ENCODE peak calls at places on chromosomes 1 and 21, in nine cellular contexts. J, A, R, T, S, C, D, B and Y are unnamed samples.

GRCh38 chr21:28018741-28019669 is 973.7 kb downstream of the LTN1 start:
- DNase-seq in D (no peak), R (peak), A (no peak), S (no peak), J (no peak), C (no peak), T (no peak), B (no peak), Y (peak)

GRCh38 chr1:108050134-108050533 is 85.2 kb upstream of the VAV3 start:
- DNase-seq in A (no peak), D (peak), C (no peak), R (peak), S (no peak), B (no peak), J (no peak), T (no peak), Y (no peak)

GRCh38 chr1:186735463-186735862 is 55.2 kb upstream of the PTGS2 start:
- DNase-seq in R (no peak), J (no peak), C (no peak), A (no peak), T (no peak), D (no peak), B (no peak), S (no peak), Y (no peak)

GRCh38 chr1:41341756-41342562 is 19.3 kb upstream of the FOXO6 start:
- DNase-seq in B (no peak), T (no peak), S (no peak), D (no peak), A (no peak), C (no peak), J (no peak), R (peak), Y (no peak)

GRCh38 chr1:43537423-43538142 is 6.9 kb downstream of the PTPRF start:
- DNase-seq in R (no peak), S (peak), B (no peak), A (peak), J (no peak), D (no peak), C (no peak), T (no peak), Y (no peak)

GRCh38 chr1:115068780-115069179 is 20.5 kb downstream of the TSPAN2 start:
- DNase-seq in D (no peak), S (peak), T (no peak), R (no peak), A (no peak), J (no peak), B (no peak), C (no peak), Y (no peak)

GRCh38 chr1:83901547-83902155 is 97.3 kb downstream of the TTLL7 start:
- DNase-seq in A (no peak), T (peak), D (no peak), R (no peak), J (no peak), C (no peak), B (no peak), S (no peak), Y (peak)

GRCh38 chr1:226981386-226981817 is 41.3 kb downstream of the COQ8A start:
- DNase-seq in B (no peak), S (no peak), R (no peak), T (no peak), A (no peak), C (no peak), J (no peak), D (peak), Y (no peak)

GRCh38 chr1:214438059-214438458 is 113.3 kb downstream of the PTPN14 start:
- DNase-seq in T (no peak), C (peak), D (no peak), B (no peak), J (no peak), R (no peak), S (no peak), A (no peak), Y (no peak)

GRCh38 chr1:98323906-98324358 is 337.6 kb upstream of the SNX7 start:
- DNase-seq in R (peak), A (no peak), J (no peak), D (no peak), C (peak), B (no peak), T (peak), S (no peak), Y (peak)

GRCh38 chr1:154479764-154480421 is 22.1 kb upstream of the TDRD10 start:
- DNase-seq in C (peak), J (peak), S (peak), T (peak), R (peak), A (no peak), D (peak), B (peak), Y (peak)

GRCh38 chr1:185534806-185535205 is 199.4 kb upstream of the HMCN1 start:
- DNase-seq in B (no peak), C (no peak), S (no peak), A (no peak), R (peak), D (no peak), J (no peak), T (no peak), Y (no peak)

GRCh38 chr1:223714849-223715709 is 2.7 kb downstream of the CAPN2 start:
- DNase-seq in D (no peak), S (no peak), B (no peak), R (peak), T (peak), A (no peak), C (peak), J (no peak), Y (peak)

GRCh38 chr1:228809621-228810313 is 74.5 kb downstream of the RHOU start:
- DNase-seq in C (no peak), T (no peak), R (no peak), J (no peak), S (no peak), B (no peak), A (no peak), D (no peak), Y (no peak)

GRCh38 chr21:17795084-17796036 is 23.8 kb downstream of the C21orf91 start:
- DNase-seq in T (no peak), J (no peak), B (no peak), D (no peak), S (no peak), C (no peak), A (no peak), R (no peak), Y (no peak)

GRCh38 chr1:17531682-17532487 is 7.6 kb upstream of the ARHGEF10L start:
- DNase-seq in R (no peak), S (peak), B (no peak), A (peak), T (peak), C (no peak), J (peak), D (peak), Y (no peak)

GRCh38 chr1:36913523-36914060 is 120.7 kb downstream of the GRIK3 start:
- DNase-seq in S (no peak), C (no peak), R (no peak), B (no peak), J (no peak), T (no peak), A (no peak), D (peak), Y (no peak)

GRCh38 chr1:206909167-206909882 is 12.1 kb downstream of the IL24 start:
- DNase-seq in T (no peak), B (no peak), C (peak), R (no peak), S (peak), J (peak), D (peak), A (peak), Y (no peak)

GRCh38 chr1:168504064-168504837 is 39.5 kb downstream of the XCL2 start:
- DNase-seq in R (peak), D (peak), B (no peak), A (peak), T (peak), J (no peak), C (no peak), S (no peak), Y (peak)

GRCh38 chr1:228010921-228011320 is 4.1 kb downstream of the WNT3A start:
- DNase-seq in J (peak), B (no peak), S (peak), C (no peak), T (no peak), A (no peak), R (no peak), D (peak), Y (no peak)

GRCh38 chr1:46043491-46044017 is 88.9 kb downstream of the PIK3R3 start:
- DNase-seq in T (no peak), C (no peak), A (no peak), J (no peak), R (peak), D (peak), S (no peak), B (no peak), Y (no peak)

GRCh38 chr1:46039571-46040052 is 92.8 kb downstream of the PIK3R3 start:
- DNase-seq in J (peak), B (no peak), T (peak), S (no peak), R (peak), C (no peak), D (peak), A (no peak), Y (peak)

GRCh38 chr1:46041974-46042373 is 90.5 kb downstream of the PIK3R3 start:
- DNase-seq in T (no peak), R (no peak), C (no peak), B (no peak), J (no peak), S (no peak), D (no peak), A (no peak), Y (no peak)

GRCh38 chr1:46044116-46044515 is 88.3 kb downstream of the PIK3R3 start:
- DNase-seq in R (no peak), C (no peak), A (no peak), B (no peak), S (no peak), T (no peak), D (peak), J (no peak), Y (no peak)

GRCh38 chr1:46041551-46041950 is 90.9 kb downstream of the PIK3R3 start:
- DNase-seq in D (no peak), A (no peak), S (no peak), R (no peak), C (no peak), T (no peak), J (no peak), B (no peak), Y (no peak)
- TF ChIP-seq CTCF in D (no peak), A (no peak), S (no peak), R (no peak), C (no peak), T (no peak), J (no peak), B (no peak), Y (no peak)

DNA sequence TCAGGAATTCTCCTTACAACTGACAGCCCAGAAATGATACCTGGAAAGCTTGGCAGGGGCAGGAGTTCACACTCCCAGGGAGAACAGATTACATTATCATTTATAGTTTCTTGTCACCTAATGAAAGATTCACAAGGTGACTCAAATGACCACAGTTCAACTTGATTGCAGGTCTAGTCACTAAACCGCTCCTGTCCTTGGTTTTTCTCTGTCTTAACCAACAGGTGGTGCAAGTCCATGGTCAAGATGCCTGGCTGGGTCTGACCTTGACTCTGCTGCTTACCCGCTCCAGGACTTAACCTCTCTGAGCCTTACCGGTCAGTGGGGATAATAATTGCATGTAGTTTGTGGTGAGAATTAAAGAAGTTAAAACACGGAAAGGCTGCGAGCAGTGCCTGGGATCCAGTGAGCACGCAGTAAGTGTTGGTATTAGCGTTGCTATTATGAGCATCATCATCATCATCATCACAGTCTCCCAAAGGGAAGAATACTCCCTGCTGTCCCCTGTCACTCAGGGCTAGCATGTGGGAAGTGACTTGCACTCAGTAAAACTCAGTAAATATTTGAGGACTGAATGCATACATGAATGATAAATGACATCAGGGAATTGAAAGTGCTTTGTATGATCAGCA is 125.4 kb upstream of the CD34 start:
- DNase-seq in B (no peak), R (peak), T (peak), A (no peak), D (no peak), J (no peak), S (no peak), C (no peak), Y (no peak)
- TF ChIP-seq CTCF in B (peak), R (no peak), T (peak), A (peak), D (no peak), J (peak), S (no peak), C (no peak), Y (peak)

DNA sequence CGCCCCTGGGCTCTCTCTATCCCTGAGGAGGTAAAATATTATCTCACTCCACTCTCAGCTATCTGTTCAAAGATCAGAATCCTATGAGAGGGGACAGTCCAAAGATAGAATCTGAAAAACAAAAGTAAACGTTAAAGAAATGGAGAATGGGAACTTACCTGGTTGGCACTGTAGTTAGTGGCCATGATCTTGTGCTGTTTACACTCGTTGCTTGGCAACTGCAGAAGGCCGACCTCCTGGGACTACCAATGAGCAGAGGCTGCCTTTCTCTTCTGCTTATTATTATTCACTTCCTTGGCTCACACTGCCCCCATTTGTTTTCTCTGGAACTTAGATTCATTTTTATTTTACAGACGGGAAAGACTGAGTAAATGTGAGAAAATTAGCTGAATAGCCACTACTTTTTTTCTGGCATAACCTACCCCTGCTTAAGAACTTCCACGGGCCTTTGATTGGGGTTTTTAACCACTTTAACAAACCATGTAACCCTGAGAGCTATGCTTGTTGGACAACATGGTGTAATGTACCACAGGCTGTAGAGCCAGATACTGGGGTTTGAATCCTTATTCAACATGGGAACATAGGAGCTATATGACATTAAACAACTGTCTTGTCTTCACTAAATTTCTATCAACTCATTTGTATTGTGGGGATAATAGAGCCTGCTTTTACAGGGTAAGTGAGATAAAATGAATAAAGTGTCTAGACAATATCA is at the start of gene CFAP126:
- DNase-seq in B (peak), C (peak), A (no peak), T (peak), J (no peak), R (peak), D (peak), S (peak), Y (peak)
- TF ChIP-seq CTCF in B (peak), C (no peak), A (no peak), T (peak), J (no peak), R (no peak), D (no peak), S (peak), Y (peak)

GRCh38 chr1:2985121-2985561 is 36.1 kb upstream of the ACTRT2 start:
- DNase-seq in T (no peak), C (no peak), S (no peak), A (peak), J (no peak), R (no peak), B (no peak), D (peak), Y (no peak)

GRCh38 chr1:2983706-2984398 is 37.4 kb upstream of the ACTRT2 start:
- DNase-seq in S (no peak), J (no peak), B (no peak), C (no peak), D (peak), A (no peak), R (no peak), T (no peak), Y (no peak)

GRCh38 chr1:2985694-2986548 is 35.3 kb upstream of the ACTRT2 start:
- DNase-seq in D (no peak), T (no peak), R (no peak), B (no peak), J (no peak), C (no peak), S (no peak), A (no peak), Y (no peak)

GRCh38 chr1:2983319-2983705 is 38.0 kb upstream of the ACTRT2 start:
- DNase-seq in D (peak), J (no peak), R (no peak), T (no peak), S (no peak), A (peak), B (no peak), C (no peak), Y (no peak)

DNA sequence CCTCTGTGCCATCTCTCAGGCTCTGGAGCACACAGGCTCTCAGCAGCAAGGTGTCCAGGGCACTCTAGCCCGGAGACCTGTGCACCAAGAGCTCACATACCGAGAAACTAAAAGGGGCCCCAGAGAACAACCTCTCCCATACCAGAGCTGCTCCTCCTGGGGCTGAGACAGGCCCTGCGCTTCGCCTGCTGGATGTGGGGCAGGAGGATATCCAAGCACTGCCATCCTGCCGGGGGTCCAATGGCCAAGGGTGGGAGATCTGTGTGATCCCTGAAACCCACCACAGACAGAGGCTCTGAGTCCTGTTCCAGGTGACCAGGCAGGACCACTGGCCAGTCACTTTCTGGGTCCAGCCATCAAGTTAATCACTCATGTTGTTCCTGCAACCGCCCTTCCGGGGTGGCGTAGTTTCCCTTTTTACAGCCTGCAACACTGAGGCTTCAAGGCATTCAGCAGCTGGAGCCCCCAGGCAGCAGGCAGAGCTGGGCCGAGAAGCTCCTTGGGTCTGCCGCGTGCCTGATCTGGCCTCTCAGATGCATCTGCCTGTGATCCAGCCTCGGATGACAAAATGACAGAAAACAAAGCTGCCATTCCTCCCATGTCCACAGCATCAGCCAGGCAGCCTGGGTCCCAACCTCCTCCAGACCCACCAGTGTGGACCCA is 36.7 kb upstream of the ACTRT2 start:
- DNase-seq in J (no peak), S (no peak), D (peak), C (no peak), A (no peak), T (no peak), R (no peak), B (no peak), Y (no peak)
- TF ChIP-seq CTCF in J (no peak), S (no peak), D (no peak), C (no peak), A (no peak), T (no peak), R (no peak), B (no peak), Y (no peak)

GRCh38 chr1:28031173-28031572 is 57.2 kb downstream of the EYA3 start:
- DNase-seq in B (no peak), T (peak), A (no peak), C (no peak), R (no peak), J (no peak), S (no peak), D (no peak), Y (peak)

GRCh38 chr1:28039341-28039740 is 49.1 kb downstream of the EYA3 start:
- DNase-seq in C (no peak), A (no peak), B (no peak), T (no peak), S (no peak), D (no peak), J (no peak), R (no peak), Y (peak)

GRCh38 chr1:28035420-28035819 is 53.0 kb downstream of the EYA3 start:
- DNase-seq in A (no peak), B (no peak), S (no peak), C (no peak), R (no peak), T (no peak), D (no peak), J (no peak), Y (no peak)

GRCh38 chr1:28037946-28038345 is 50.5 kb downstream of the EYA3 start:
- DNase-seq in J (no peak), T (no peak), S (no peak), B (no peak), R (no peak), D (no peak), A (no peak), C (no peak), Y (no peak)

DNA sequence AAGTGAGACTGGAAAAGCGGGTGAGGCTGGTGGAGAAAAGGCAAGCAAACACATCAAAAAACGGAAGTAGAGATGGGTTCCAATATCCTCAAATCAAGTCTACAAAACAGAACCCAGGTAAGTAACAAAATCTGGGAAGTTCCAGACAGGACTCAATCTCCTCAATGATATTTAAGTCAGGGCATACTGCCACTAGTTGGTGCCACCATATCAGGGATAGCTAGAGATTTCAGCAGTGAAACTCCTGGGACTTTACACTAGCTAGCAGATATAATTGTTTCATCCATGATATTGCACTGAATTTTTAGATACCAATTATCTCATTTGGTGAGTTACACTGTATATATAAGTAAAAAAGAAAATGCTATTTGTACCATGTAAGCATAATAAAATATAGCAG is 52.0 kb downstream of the EYA3 start:
- DNase-seq in S (no peak), C (no peak), D (no peak), R (no peak), T (no peak), B (no peak), J (no peak), A (no peak), Y (no peak)
- TF ChIP-seq CTCF in S (no peak), C (no peak), D (no peak), R (no peak), T (no peak), B (no peak), J (no peak), A (peak), Y (no peak)

GRCh38 chr1:10980094-10980577 is 32.3 kb upstream of the TARDBP start:
- DNase-seq in C (peak), A (peak), S (peak), R (no peak), J (peak), D (peak), T (peak), B (peak), Y (peak)
- TF ChIP-seq CTCF in C (no peak), A (peak), S (no peak), R (no peak), J (no peak), D (peak), T (peak), B (peak), Y (peak)

DNA sequence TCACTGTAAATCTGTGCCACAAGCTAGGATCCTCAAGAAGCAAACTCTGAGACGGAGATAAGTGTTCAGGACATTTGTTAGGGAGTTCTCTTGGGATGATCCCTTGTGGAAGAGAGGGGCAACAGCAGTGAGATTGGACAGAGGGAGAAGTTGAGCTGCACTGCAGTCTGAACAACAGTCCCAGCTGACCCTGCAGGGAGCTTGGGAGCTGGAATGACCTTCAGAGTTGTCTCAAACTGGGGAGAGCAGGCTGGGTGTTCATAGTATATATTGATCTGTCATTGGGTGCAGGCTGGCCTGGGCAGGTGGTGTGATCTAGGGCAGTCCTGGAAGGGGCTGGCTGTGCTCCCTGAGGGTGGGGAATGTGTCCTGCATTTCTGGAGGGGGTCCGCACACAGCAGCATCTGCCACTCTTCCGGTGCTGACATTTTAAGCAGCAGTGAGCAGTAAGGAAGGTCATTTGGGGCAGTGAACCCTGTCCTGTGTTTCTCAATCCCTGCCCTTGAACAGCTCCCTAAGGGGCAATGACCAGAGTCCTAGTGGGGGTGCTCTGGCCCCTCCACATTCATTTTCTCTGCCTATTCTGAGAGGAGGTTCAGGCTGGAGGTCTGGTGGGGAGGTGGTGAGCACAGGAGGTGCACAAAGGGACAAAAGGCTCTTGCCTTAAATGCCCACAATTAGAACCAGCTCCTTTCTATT is 90.2 kb upstream of the PPM1J start:
- DNase-seq in C (no peak), J (no peak), S (no peak), A (no peak), D (no peak), B (no peak), R (no peak), T (no peak), Y (no peak)
- TF ChIP-seq CTCF in C (no peak), J (no peak), S (no peak), A (no peak), D (no peak), B (no peak), R (no peak), T (no peak), Y (no peak)